ENCODE peak calls at places on chromosomes 1 and 21, in five cellular contexts. S, E, Y, N and I are unnamed samples.
A peak's percentile ranks its signal among the peaks of the same experiment; 100 is the strongest.

GRCh38 chr1:31297273-31298247 is 728 bp downstream of the ZCCHC17 start:
- DNase-seq in S (no peak), E (no peak), Y (peak; percentile 71), N (peak; percentile 42), I (peak; percentile 1)

GRCh38 chr1:47890779-47891178 is 106.4 kb downstream of the TRABD2B start:
- DNase-seq in S (no peak), E (no peak), Y (no peak), N (no peak), I (no peak)

GRCh38 chr1:31105646-31106045 is 40.1 kb upstream of the PUM1 start:
- DNase-seq in S (no peak), E (no peak), Y (peak; percentile 15), N (no peak), I (no peak)

GRCh38 chr1:77068013-77068412 is 151.2 kb downstream of the PIGK start:
- DNase-seq in S (no peak), E (peak; percentile 58), Y (no peak), N (peak; percentile 78), I (no peak)

GRCh38 chr1:208029381-208030319 is 118.7 kb upstream of the CD34 start:
- DNase-seq in S (no peak), E (no peak), Y (peak; percentile 41), N (peak; percentile 18), I (no peak)

GRCh38 chr1:54545916-54546635 is 2.0 kb upstream of the ACOT11 start:
- DNase-seq in S (no peak), E (no peak), Y (no peak), N (no peak), I (no peak)

GRCh38 chr1:28170036-28170596 is 6.4 kb downstream of the PTAFR start:
- DNase-seq in S (no peak), E (no peak), Y (no peak), N (peak; percentile 38), I (no peak)

GRCh38 chr1:27519341-27520258 is 29.6 kb upstream of the WASF2 start:
- DNase-seq in S (no peak), E (no peak), Y (no peak), N (no peak), I (no peak)

GRCh38 chr1:150971583-150972416 is 2.8 kb downstream of the CERS2 start:
- DNase-seq in S (no peak), E (peak; percentile 50), Y (peak; percentile 59), N (no peak), I (no peak)

GRCh38 chr1:165143437-165144065 is 213.0 kb downstream of the LMX1A start:
- DNase-seq in S (no peak), E (peak; percentile 35), Y (no peak), N (peak; percentile 32), I (no peak)

GRCh38 chr1:154115180-154115579 is 39.7 kb downstream of the NUP210L start:
- DNase-seq in S (no peak), E (no peak), Y (peak; percentile 18), N (no peak), I (no peak)

GRCh38 chr21:45177039-45177438 is 102.7 kb downstream of the ADARB1 start:
- DNase-seq in S (no peak), E (no peak), Y (no peak), N (no peak), I (no peak)

GRCh38 chr1:224182057-224182865 is 779 bp upstream of the DEGS1 start:
- DNase-seq in S (no peak), E (no peak), Y (no peak), N (no peak), I (no peak)

GRCh38 chr1:235101558-235102258 is 26.9 kb downstream of the TOMM20 start:
- DNase-seq in S (no peak), E (no peak), Y (no peak), N (no peak), I (no peak)

GRCh38 chr1:15236226-15237145 is 10.5 kb upstream of the FHAD1 start:
- DNase-seq in S (no peak), E (no peak), Y (no peak), N (no peak), I (no peak)

GRCh38 chr1:59738591-59739015 is 76.1 kb upstream of the HOOK1 start:
- DNase-seq in S (no peak), E (no peak), Y (peak; percentile 64), N (no peak), I (no peak)

GRCh38 chr21:31158789-31159581 is 120.7 kb upstream of the KRTAP19-8 start:
- DNase-seq in S (no peak), E (no peak), Y (peak; percentile 77), N (no peak), I (no peak)
- H3K27ac ChIP-seq in S (peak overlapping the region; percentile 54), E (peak overlapping the region; percentile 84), Y (no peak overlapping the region), N (no peak overlapping the region), I (no peak overlapping the region)

DNA sequence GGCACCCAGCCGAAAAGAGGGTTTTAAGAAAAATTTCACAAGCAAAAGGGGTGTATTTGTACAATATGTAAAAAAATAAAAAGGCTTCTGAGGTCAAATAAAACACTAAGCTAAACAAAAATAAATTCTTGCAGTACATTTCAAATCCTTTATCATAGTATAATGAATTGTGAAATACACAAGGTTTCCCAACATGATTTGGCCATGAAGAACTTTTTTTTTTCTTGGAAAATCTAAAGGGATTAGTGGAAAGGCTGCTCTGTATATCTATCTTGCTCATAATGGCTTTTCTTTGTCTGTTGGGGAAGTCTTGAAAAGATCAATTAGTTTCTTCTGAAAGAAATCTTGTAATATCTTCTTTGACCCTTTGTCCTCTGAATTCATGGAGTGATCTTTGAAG is 593.4 kb downstream of the PLPP3 start:
- DNase-seq in S (no peak), E (no peak), Y (no peak), N (no peak), I (no peak)
- H2BK12ac ChIP-seq in S (no peak overlapping the region), E (no peak overlapping the region), Y (no peak overlapping the region), N (no peak overlapping the region), I (no peak overlapping the region)

DNA sequence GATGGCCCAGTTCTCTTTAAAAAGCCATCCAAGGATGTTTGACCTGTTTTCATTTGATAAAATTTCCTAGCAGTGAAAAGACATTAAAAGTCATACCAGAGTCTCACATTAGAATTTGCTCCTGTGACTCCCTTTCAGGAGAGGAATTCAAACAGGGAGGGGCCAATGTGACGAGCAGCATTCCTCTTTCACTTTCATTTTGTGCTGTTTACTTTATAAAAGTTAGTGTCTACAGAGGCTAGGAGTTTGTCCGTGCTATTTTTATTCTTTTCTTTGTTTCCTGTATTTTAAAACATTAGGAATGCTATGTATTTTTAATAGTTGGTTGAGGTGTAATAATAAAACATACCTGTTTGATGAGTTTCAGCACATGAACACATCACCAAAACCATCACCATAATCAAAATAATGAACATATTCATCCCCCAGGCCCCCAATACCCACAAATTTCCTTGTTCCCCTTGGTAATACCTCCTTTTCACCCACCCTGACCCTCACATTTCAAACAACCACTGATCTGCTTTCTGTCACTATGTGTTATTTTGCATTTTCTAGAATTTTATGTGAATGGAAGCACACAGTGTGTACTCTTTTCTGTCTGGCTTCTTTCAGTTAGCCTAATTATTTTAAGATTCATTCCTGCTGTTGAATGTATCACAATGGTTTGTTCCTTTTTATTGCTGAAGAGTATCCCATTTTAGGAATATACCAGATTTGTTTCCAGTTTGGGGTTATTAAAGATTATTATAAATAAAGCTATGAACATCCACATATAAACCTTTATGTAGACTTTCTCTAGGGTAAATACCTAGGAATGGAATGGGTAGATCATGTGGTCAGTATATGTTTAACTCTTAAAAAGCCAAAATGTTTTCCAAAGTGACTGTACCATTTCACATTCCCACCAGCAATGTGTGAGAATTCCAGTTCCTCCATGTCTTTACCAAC is 129.5 kb downstream of the TENT5C start:
- DNase-seq in S (no peak), E (no peak), Y (peak; percentile 72), N (peak; percentile 58), I (no peak)
- H3K27ac ChIP-seq in S (no peak overlapping the region), E (no peak overlapping the region), Y (no peak overlapping the region), N (no peak overlapping the region), I (no peak overlapping the region)

GRCh38 chr1:41426201-41426890 is 58.1 kb downstream of the EDN2 start:
- DNase-seq in S (no peak), E (no peak), Y (no peak), N (no peak), I (no peak)
- H2BK12ac ChIP-seq in S (no peak overlapping the region), E (no peak overlapping the region), Y (no peak overlapping the region), N (no peak overlapping the region), I (no peak overlapping the region)

DNA sequence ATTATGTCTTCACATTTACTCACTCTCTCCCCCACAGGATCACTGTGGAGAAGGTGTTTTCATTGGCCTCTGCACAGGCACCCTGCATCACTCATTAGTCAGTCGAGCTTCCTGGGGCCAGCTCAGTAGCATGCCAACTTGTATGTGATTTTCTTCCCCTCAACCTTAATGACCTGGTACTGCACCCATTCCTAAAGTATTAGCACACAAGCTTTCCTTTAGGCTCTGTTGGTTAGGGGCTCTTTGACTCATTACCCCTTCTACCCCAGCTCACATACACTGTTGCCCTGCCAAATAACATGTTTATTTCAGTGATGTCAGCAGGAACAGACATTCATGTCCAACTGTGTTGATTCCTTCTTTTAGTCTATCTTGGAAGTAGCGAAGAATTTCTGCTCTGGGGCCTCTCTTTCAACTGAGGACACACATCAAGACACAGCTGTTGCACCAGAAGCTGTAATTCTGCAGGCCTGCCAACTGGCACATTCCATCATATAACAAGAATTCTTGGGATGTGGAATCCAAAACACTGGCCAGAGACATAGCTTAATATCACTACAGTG is 603.5 kb upstream of the ADAMTS5 start:
- DNase-seq in S (no peak), E (no peak), Y (peak; percentile 61), N (peak; percentile 89), I (no peak)
- H3K27ac ChIP-seq in S (no peak overlapping the region), E (no peak overlapping the region), Y (peak overlapping the region; percentile 100), N (no peak overlapping the region), I (no peak overlapping the region)

DNA sequence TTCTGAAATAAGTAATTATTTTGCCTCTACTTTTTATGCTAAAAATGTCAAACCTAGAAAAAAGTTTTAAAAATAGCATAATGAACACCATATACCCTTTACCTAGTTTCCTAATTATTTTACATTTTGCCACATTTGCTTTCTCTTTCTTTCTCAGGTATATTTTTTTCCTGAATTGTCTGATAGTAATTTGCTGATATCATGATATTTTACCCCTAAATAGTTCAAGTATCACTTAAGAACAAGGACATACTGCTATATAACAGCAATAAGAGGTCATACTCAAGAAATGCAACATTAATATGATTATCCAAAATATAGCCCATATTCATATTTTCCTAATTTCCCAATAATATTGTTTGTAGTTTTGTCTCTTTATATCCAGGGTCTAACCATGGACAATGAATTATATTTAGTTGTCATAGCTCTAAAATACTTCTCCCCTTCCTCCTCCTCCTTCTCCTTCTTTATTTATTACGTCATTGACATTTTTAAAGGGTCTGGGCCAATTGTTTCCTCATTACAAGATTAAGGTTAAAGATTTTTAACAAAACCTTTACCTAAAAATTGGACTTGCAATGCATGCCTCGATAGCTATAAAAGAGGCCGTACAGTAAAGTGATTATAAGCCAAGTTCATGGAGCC is 20.3 kb upstream of the SMYD2 start:
- DNase-seq in S (no peak), E (no peak), Y (no peak), N (no peak), I (no peak)
- H2BK12ac ChIP-seq in S (no peak overlapping the region), E (no peak overlapping the region), Y (no peak overlapping the region), N (no peak overlapping the region), I (no peak overlapping the region)